ENCODE peak calls at places on chromosomes 13 and 19, in seven cellular contexts. X, C, N, S, W, K and O are unnamed samples.

GRCh38 chr13:41546372-41547252 is 89.3 kb downstream of the RGCC start:
- DNase-seq in X (no peak), C (peak; percentile 83), N (no peak), S (peak; percentile 71), W (peak; percentile 60), K (no peak), O (no peak)

GRCh38 chr19:29596080-29596479 is 10.0 kb upstream of the POP4 start:
- DNase-seq in X (no peak), C (no peak), N (no peak), S (no peak), W (no peak), K (no peak), O (no peak)

GRCh38 chr19:47494729-47495128 is 10.7 kb upstream of the KPTN start:
- DNase-seq in X (no peak), C (no peak), N (no peak), S (no peak), W (no peak), K (no peak), O (no peak)

GRCh38 chr19:49893135-49893534 is 3.6 kb downstream of the IL4I1 start:
- DNase-seq in X (no peak), C (no peak), N (no peak), S (no peak), W (no peak), K (no peak), O (no peak)

GRCh38 chr19:20928371-20928770 is 5.3 kb downstream of the ZNF85 start:
- DNase-seq in X (no peak), C (peak; percentile 84), N (peak; percentile 14), S (no peak), W (peak; percentile 50), K (no peak), O (no peak)

GRCh38 chr13:47813683-47814082 is 187.4 kb downstream of the SUCLA2 start:
- DNase-seq in X (no peak), C (no peak), N (no peak), S (no peak), W (no peak), K (no peak), O (no peak)

GRCh38 chr13:95608640-95609280 is 35.7 kb downstream of the DZIP1 start:
- DNase-seq in X (no peak), C (peak; percentile 42), N (no peak), S (no peak), W (no peak), K (no peak), O (no peak)

GRCh38 chr13:114111577-114111976 is 20.8 kb downstream of the RASA3 start:
- DNase-seq in X (no peak), C (peak; percentile 56), N (no peak), S (no peak), W (no peak), K (no peak), O (no peak)

GRCh38 chr13:25756251-25756650 is 295.6 kb downstream of the SHISA2 start:
- DNase-seq in X (no peak), C (no peak), N (no peak), S (no peak), W (no peak), K (no peak), O (no peak)

GRCh38 chr13:110027470-110028240 is 241.3 kb upstream of the IRS2 start:
- DNase-seq in X (no peak), C (no peak), N (no peak), S (no peak), W (no peak), K (no peak), O (no peak)

GRCh38 chr13:77853701-77854100 is 64.9 kb downstream of the EDNRB start:
- DNase-seq in X (peak; percentile 95), C (no peak), N (no peak), S (no peak), W (no peak), K (no peak), O (no peak)

GRCh38 chr19:12783849-12784393 is 7.4 kb upstream of the JUNB start:
- DNase-seq in X (no peak), C (no peak), N (no peak), S (no peak), W (no peak), K (no peak), O (peak; percentile 30)

GRCh38 chr19:16782719-16783118 is 46.5 kb upstream of the SIN3B start:
- DNase-seq in X (no peak), C (no peak), N (no peak), S (no peak), W (no peak), K (no peak), O (no peak)

GRCh38 chr13:73417012-73417615 is 358.3 kb downstream of the KLF5 start:
- DNase-seq in X (peak; percentile 11), C (peak; percentile 4), N (no peak), S (no peak), W (no peak), K (no peak), O (peak; percentile 16)

GRCh38 chr13:101202590-101202989 is 213.7 kb downstream of the NALCN start:
- DNase-seq in X (peak; percentile 58), C (no peak), N (no peak), S (no peak), W (no peak), K (no peak), O (no peak)

GRCh38 chr13:73767747-73768315 is 366.4 kb downstream of the KLF12 start:
- DNase-seq in X (peak; percentile 50), C (no peak), N (no peak), S (no peak), W (no peak), K (no peak), O (no peak)

GRCh38 chr13:36126496-36126895 is 4.7 kb downstream of the DCLK1 start:
- DNase-seq in X (no peak), C (no peak), N (no peak), S (no peak), W (no peak), K (no peak), O (no peak)

GRCh38 chr19:49847731-49848696 is 2.9 kb upstream of the PTOV1 start:
- DNase-seq in X (no peak), C (peak; percentile 82), N (peak; percentile 83), S (peak; percentile 80), W (peak; percentile 57), K (no peak), O (no peak)

GRCh38 chr13:79869326-79869725 is 388.4 kb downstream of the NDFIP2 start:
- DNase-seq in X (no peak), C (no peak), N (no peak), S (peak; percentile 41), W (no peak), K (no peak), O (no peak)

GRCh38 chr19:6451583-6452222 is 7.9 kb downstream of the SLC25A23 start:
- DNase-seq in X (no peak), C (no peak), N (no peak), S (no peak), W (no peak), K (no peak), O (no peak)

GRCh38 chr19:58577581-58578429 is 4.7 kb upstream of the MZF1 start:
- DNase-seq in X (no peak), C (no peak), N (no peak), S (no peak), W (no peak), K (no peak), O (no peak)

GRCh38 chr13:20230913-20231838 is 943 bp downstream of the GJB6 start:
- DNase-seq in X (peak; percentile 17), C (no peak), N (no peak), S (no peak), W (no peak), K (no peak), O (no peak)

GRCh38 chr13:50127726-50128291 is 112.6 kb downstream of the KCNRG start:
- DNase-seq in X (peak; percentile 71), C (no peak), N (no peak), S (no peak), W (no peak), K (no peak), O (no peak)

GRCh38 chr19:50489461-50490011 is 12.9 kb upstream of the GARIN5A start:
- DNase-seq in X (no peak), C (no peak), N (no peak), S (no peak), W (no peak), K (no peak), O (no peak)

GRCh38 chr13:27965740-27966640 is 3.1 kb downstream of the CDX2 start:
- DNase-seq in X (peak; percentile 87), C (no peak), N (no peak), S (no peak), W (no peak), K (no peak), O (no peak)

GRCh38 chr13:44075113-44075512 is 195.4 kb downstream of the LACC1 start:
- DNase-seq in X (no peak), C (no peak), N (no peak), S (no peak), W (no peak), K (no peak), O (no peak)

DNA sequence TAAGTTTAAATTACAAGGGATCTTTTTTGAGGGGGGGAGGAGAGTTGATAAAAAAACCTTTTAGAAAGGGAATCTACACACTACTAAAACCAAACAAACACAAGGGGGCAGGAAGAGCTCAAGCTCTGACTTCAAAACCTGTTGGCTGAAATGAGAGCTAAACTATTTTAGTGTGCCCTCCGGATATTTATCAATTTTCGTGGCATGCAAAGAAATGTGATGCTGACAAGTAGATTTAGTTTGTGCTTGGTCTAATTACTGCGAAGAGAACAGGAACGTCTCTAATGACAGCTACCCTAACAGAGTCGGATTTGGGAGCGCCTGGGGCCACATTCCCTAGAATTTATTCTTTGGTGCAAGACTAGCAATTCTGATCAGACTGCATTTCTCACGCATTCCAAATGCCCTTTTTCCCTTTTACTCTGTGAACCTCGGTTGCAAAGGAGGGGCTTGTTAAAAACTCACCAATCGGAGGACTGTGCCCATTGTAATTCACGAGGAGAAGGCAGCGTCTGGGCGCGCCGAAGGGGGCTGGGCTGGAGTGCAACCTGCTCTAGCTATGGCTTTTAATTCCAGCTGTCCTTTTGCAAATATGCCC is 804 bp upstream of the FREM2 start:
- DNase-seq in X (peak; percentile 83), C (no peak), N (no peak), S (no peak), W (no peak), K (no peak), O (peak; percentile 32)
- H3K4me3 ChIP-seq in X (peak overlapping the region; percentile 78), C (no peak overlapping the region), N (no peak overlapping the region), S (peak overlapping the region; percentile 53), W (no peak overlapping the region), K (no peak overlapping the region), O (peak overlapping the region; percentile 22)

DNA sequence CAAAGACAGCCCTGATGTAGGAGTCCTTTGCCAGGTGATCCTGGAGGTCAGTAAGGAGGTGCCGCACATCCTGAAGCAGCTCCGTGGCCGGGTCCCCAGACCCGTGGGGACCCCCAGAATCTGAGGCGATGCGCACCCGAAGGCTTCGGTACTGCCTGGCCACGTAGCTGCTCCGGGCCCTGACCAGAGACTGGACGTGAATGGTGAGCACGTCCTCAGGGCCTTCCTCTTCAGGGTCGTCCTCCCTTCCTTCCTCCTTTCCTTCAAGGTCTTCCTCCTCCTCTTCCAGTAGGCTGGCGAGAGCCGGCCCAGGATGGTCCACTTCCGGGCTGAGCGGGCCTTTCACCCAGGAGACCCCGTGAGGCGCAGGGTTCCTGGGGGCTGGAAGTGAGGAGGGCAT is 7.5 kb downstream of the RINL start:
- DNase-seq in X (no peak), C (no peak), N (no peak), S (no peak), W (no peak), K (no peak), O (no peak)
- H3K4me3 ChIP-seq in X (no peak overlapping the region), C (no peak overlapping the region), N (no peak overlapping the region), S (no peak overlapping the region), W (no peak overlapping the region), K (no peak overlapping the region), O (no peak overlapping the region)

GRCh38 chr19:5436101-5436947 is 18.9 kb upstream of the ZNRF4 start:
- DNase-seq in X (peak; percentile 95), C (peak; percentile 78), N (no peak), S (no peak), W (peak; percentile 12), K (no peak), O (peak; percentile 70)
- H3K4me3 ChIP-seq in X (peak overlapping the region; percentile 57), C (peak overlapping the region; percentile 52), N (peak overlapping the region; percentile 21), S (no peak overlapping the region), W (peak overlapping the region; percentile 55), K (no peak overlapping the region), O (peak overlapping the region; percentile 36)

GRCh38 chr19:42422576-42423461 is 4.4 kb downstream of the LIPE start:
- DNase-seq in X (no peak), C (no peak), N (no peak), S (no peak), W (no peak), K (no peak), O (peak; percentile 62)
- H3K4me3 ChIP-seq in X (peak overlapping the region; percentile 62), C (peak overlapping the region; percentile 67), N (peak overlapping the region; percentile 68), S (peak overlapping the region; percentile 45), W (peak overlapping the region; percentile 74), K (peak overlapping the region; percentile 66), O (peak overlapping the region; percentile 69)